ENCODE peak calls at places on chromosomes 2 and 18, in five cellular contexts. N is progenitor cell of endocrine pancreas, Z is Calu3, E is left lung, G is neural progenitor cell. M is an unnamed sample.
A peak's percentile ranks its signal among the peaks of the same experiment; 100 is the strongest.

GRCh38 chr2:145807978-145808377 is 1288.1 kb upstream of the ZEB2 start:
- DNase-seq in E (no peak), N (no peak), Z (no peak), G (no peak), M (no peak)

GRCh38 chr2:130835766-130836015 is 1.0 kb upstream of the ARHGEF4 start:
- DNase-seq in G (peak; percentile 1), E (peak; percentile 43), N (no peak), Z (no peak), M (no peak)

GRCh38 chr2:8997108-8997507 is 6.4 kb downstream of the MBOAT2 start:
- DNase-seq in N (no peak), Z (no peak), G (no peak), E (no peak), M (no peak)

GRCh38 chr2:45199973-45200372 is 190.7 kb upstream of the SIX2 start:
- DNase-seq in E (no peak), Z (no peak), N (no peak), G (peak; percentile 67), M (no peak)

GRCh38 chr2:190352668-190353536 is 9.5 kb downstream of the INPP1 start:
- DNase-seq in Z (no peak), E (no peak), G (no peak), N (no peak), M (no peak)

GRCh38 chr2:182558564-182558963 is 131.7 kb upstream of the PDE1A start:
- DNase-seq in G (no peak), E (no peak), N (no peak), Z (no peak), M (no peak)

GRCh38 chr2:131519466-131519865 is 8.2 kb upstream of the CCDC74A start:
- DNase-seq in G (no peak), E (no peak), Z (no peak), N (no peak), M (no peak)

GRCh38 chr2:200184748-200185574 is 121.5 kb upstream of the SPATS2L start:
- DNase-seq in Z (no peak), N (no peak), G (no peak), E (no peak), M (no peak)

GRCh38 chr18:26863122-26863879 is 2.2 kb downstream of the AQP4 start:
- DNase-seq in Z (peak; percentile 63), E (peak; percentile 93), N (peak; percentile 44), G (peak; percentile 71), M (peak; percentile 34)

GRCh38 chr2:73072416-73072815 is 904 bp upstream of the SFXN5 start:
- DNase-seq in G (no peak), N (no peak), Z (no peak), E (no peak), M (no peak)

GRCh38 chr2:158993721-158994587 is 25.5 kb downstream of the TANC1 start:
- DNase-seq in Z (no peak), N (no peak), E (no peak), G (no peak), M (no peak)

GRCh38 chr2:187497858-187498463 is 49.9 kb upstream of the CALCRL start:
- DNase-seq in E (no peak), G (peak; percentile 7), N (no peak), Z (no peak), M (no peak)

GRCh38 chr2:31319391-31320175 is 85.6 kb downstream of the EHD3 start:
- DNase-seq in E (no peak), N (no peak), Z (no peak), G (no peak), M (no peak)

GRCh38 chr2:217223222-217223930 is 363.5 kb upstream of the TNP1 start:
- DNase-seq in E (no peak), N (no peak), Z (peak; percentile 56), G (no peak), M (no peak)

GRCh38 chr2:70923378-70924015 is 12.2 kb upstream of the ATP6V1B1 start:
- DNase-seq in Z (no peak), N (no peak), E (no peak), G (peak; percentile 56), M (no peak)
- TF ChIP-seq CTCF in Z (no peak), N (peak; percentile 34), E (no peak), G (peak; percentile 42), M (no peak)

GRCh38 chr2:70999362-70999761 is 4.7 kb upstream of the TEX261 start:
- DNase-seq in G (no peak), Z (no peak), N (no peak), E (no peak), M (no peak)

GRCh38 chr2:71001592-71002570 is 7.2 kb upstream of the TEX261 start:
- DNase-seq in Z (no peak), G (peak; percentile 89), N (no peak), E (no peak), M (no peak)

GRCh38 chr2:71003396-71003795 is 8.7 kb upstream of the TEX261 start:
- DNase-seq in N (no peak), E (no peak), Z (no peak), G (no peak), M (no peak)

GRCh38 chr2:71004356-71004755 is 9.7 kb upstream of the TEX261 start:
- DNase-seq in E (no peak), G (no peak), N (no peak), Z (no peak), M (no peak)

DNA sequence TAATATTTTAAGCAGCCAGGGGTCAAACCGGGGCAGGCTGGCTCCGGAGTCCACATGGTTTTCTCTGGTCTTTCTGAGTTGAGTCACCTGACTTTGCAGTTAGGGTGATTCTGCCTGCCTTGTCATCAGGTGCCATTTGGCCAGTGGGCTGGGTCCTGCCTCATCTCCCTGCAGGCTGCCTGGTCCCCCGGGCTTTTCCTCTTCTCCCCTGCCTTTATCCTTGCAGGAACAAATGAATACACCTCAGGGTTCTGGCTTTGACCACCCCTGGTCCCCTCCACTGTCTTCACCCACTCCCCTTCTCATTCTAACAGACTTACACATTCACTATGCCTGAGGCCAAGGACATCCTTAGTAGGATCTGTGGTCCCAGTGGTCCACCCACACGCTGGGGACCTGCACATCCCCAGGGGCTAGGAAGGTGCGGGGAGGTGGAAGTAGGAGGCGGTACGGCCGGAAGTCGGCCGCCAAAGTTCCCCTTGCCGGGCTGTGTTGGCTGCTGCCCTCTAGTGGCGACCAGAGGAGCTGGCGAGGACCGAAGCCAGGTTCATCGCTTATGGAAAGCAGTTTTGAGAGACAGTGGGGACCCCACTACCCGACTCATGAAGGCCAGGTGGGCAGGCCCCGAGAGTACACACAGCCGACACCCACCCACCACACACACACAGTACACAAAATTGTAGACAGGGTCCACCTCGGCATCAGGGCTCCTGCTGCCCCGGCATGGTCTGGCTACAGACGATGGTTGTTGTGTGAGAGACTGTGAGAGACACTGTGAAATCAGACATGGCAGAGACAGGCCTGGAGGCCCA is 6.3 kb upstream of the TEX261 start:
- DNase-seq in G (peak; percentile 72), Z (peak; percentile 77), N (peak; percentile 46), E (peak; percentile 96), M (no peak)
- TF ChIP-seq CTCF in G (peak; percentile 84), Z (peak; percentile 81), N (peak; percentile 90), E (peak; percentile 92), M (peak; percentile 74)

DNA sequence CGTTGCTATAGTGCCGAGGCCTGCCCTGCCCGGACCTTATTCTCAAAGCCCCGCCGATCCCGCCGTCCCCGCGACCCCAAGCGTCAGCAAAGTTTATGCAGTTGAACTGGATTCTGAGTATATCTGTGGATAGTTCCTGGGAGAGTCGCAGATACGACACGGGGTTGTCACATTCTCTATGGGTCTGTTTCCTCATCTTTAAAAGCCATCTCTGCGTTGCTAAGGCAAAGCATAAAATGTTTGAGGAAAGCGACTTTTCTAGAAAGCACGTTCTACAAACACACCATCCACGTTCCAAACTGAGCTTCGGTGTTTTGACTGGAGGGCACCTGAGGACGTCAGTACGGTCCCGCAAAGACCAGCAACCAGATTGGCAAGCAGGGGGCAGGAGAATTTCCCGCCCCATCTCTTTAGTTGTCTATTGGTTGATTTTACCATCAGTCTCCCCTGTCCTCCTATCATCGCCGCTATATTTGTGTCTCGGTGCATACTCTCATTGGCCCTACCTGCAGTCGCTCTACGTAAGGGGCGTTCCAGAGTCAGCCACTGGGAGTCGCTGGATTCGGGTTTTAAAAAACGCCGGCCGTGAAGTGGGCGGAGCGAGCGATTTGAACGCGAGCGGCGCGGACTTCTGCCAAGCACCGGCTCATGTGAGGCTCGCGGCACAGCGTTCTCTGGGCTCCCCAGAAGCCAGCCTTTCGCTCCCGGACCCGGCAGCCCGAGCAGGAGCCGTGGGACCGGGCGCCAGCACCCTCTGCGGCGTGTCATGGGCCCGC is at the start of gene CENPA:
- DNase-seq in Z (peak; percentile 95), N (peak; percentile 91), G (peak; percentile 99), E (peak; percentile 95), M (peak; percentile 97)
- TF ChIP-seq CTCF in Z (peak; percentile 25), N (peak; percentile 25), G (no peak), E (peak; percentile 22), M (peak; percentile 4)

GRCh38 chr2:152425765-152426710 is 91.1 kb downstream of the FMNL2 start:
- DNase-seq in E (no peak), Z (peak; percentile 24), G (no peak), N (no peak), M (no peak)

GRCh38 chr2:152431370-152432098 is 96.6 kb downstream of the FMNL2 start:
- DNase-seq in E (no peak), Z (no peak), N (no peak), G (no peak), M (no peak)

GRCh38 chr2:152426801-152427200 is 91.8 kb downstream of the FMNL2 start:
- DNase-seq in Z (no peak), G (no peak), E (no peak), N (no peak), M (no peak)

GRCh38 chr2:152427902-152428301 is 92.9 kb downstream of the FMNL2 start:
- DNase-seq in G (no peak), Z (no peak), N (no peak), E (no peak), M (no peak)

GRCh38 chr2:152428800-152429637 is 94.0 kb downstream of the FMNL2 start:
- DNase-seq in Z (no peak), E (no peak), N (no peak), G (no peak), M (no peak)
- TF ChIP-seq CTCF in Z (no peak), E (no peak), N (no peak), G (no peak), M (no peak)

DNA sequence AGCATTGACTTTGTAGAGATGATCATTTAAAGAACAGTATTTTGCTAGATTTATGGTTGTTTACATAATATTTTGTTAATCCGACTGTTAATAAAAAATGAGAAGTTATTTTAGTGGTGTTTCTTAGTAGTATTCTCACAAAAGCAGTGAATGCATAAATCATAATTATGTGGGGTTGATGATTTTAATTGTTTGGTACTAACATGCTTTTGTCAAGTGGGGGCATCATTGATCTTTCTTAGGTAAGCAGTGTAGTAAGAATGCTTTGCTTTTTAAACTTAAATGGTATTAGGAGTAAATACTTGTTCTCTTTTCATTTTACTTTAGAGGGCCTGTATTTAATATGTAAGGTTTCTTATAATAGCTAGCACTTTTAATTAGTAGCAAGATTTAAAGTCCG is 109.2 kb upstream of the OTX1 start:
- DNase-seq in E (no peak), N (no peak), G (no peak), Z (no peak), M (no peak)
- TF ChIP-seq CTCF in E (no peak), N (no peak), G (peak; percentile 46), Z (no peak), M (peak; percentile 68)

GRCh38 chr2:230068658-230069080 is at the start of gene SLC16A14:
- DNase-seq in N (no peak), Z (peak; percentile 52), E (no peak), G (peak; percentile 52), M (no peak)

GRCh38 chr2:230069418-230069817 is 694 bp upstream of the SLC16A14 start:
- DNase-seq in G (no peak), Z (no peak), E (no peak), N (no peak), M (no peak)

GRCh38 chr2:230071421-230071820 is 2.7 kb upstream of the SLC16A14 start:
- DNase-seq in N (no peak), E (no peak), Z (no peak), G (no peak), M (no peak)

GRCh38 chr2:230067990-230068657 is 600 bp downstream of the SLC16A14 start:
- DNase-seq in Z (peak; percentile 78), G (peak; percentile 79), E (peak; percentile 89), N (peak; percentile 53), M (no peak)
- TF ChIP-seq CTCF in Z (no peak), G (peak; percentile 46), E (no peak), N (peak; percentile 42), M (no peak)